ENCODE peak calls at places on chromosomes 4 and X, in four cellular contexts. X is lower leg skin, L is bronchial epithelial cell, W is WERI-Rb-1. J is an unnamed sample.

GRCh38 chrX:11423362-11423818 is 130.2 kb downstream of the AMELX start:
- DNase-seq in X (no peak), L (peak; percentile 7), W (no peak), J (peak; percentile 30)

GRCh38 chrX:109732780-109733657 is at the start of gene ACSL4:
- DNase-seq in X (peak; percentile 96), L (peak; percentile 59), W (peak; percentile 81), J (peak; percentile 82)

GRCh38 chr4:141329174-141329569 is 108.5 kb downstream of the ZNF330 start:
- DNase-seq in X (no peak), L (peak; percentile 48), W (no peak), J (peak; percentile 93)

GRCh38 chr4:7890635-7891393 is 48.8 kb downstream of the AFAP1 start:
- DNase-seq in X (peak; percentile 79), L (peak; percentile 88), W (no peak), J (peak; percentile 82)

GRCh38 chr4:105145059-105145912 is 1.4 kb upstream of the TET2 start:
- DNase-seq in X (no peak), L (peak; percentile 73), W (no peak), J (no peak)

GRCh38 chr4:3766207-3766790 is at the start of gene ADRA2C:
- DNase-seq in X (no peak), L (no peak), W (peak; percentile 73), J (no peak)

GRCh38 chr4:52173470-52174055 is 122.5 kb downstream of the SPATA18 start:
- DNase-seq in X (no peak), L (no peak), W (no peak), J (peak; percentile 22)

GRCh38 chr4:107818301-107818910 is 6.3 kb upstream of the SGMS2 start:
- DNase-seq in X (no peak), L (peak; percentile 49), W (no peak), J (no peak)

GRCh38 chr4:73718375-73719373 is 21.7 kb upstream of the CXCL8 start:
- DNase-seq in X (no peak), L (peak; percentile 50), W (no peak), J (no peak)

GRCh38 chrX:133892337-133892736 is 93.1 kb downstream of the GPC3 start:
- DNase-seq in X (no peak), L (no peak), W (no peak), J (no peak)

GRCh38 chrX:101429934-101430333 is 21.9 kb downstream of the HNRNPH2 start:
- DNase-seq in X (no peak), L (peak; percentile 35), W (no peak), J (no peak)

GRCh38 chr4:8102831-8103230 is 55.8 kb downstream of the ABLIM2 start:
- DNase-seq in X (no peak), L (no peak), W (no peak), J (no peak)

GRCh38 chr4:152936446-152937279 is 540 bp downstream of the FHDC1 start:
- DNase-seq in X (peak; percentile 89), L (no peak), W (peak; percentile 62), J (peak; percentile 46)

DNA sequence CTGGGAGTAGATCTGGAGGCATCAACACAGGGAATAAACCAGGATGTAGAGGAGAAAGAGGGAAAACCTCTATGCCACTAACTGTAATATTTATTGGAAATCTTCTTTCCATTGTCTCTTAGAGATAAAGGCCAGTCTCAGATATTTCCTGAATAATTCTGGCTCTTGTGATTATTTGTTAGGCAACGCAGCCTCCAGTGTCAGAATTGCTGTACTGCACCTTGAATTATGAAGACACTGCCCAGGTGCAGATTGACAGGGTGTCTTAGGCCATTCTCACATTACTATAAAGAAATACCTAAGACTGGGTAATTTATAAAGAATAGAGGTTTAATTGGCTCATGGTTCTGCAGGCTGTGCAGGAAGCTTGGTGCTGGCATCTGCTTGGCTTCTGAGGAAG is 100.7 kb upstream of the ZDHHC15 start:
- DNase-seq in X (no peak), L (peak; percentile 0), W (no peak), J (no peak)
- TF ChIP-seq CTCF in X (no peak), L (peak; percentile 9), W (no peak), J (no peak)

GRCh38 chr4:5774416-5775056 is 63.5 kb downstream of the EVC start:
- DNase-seq in X (peak; percentile 67), L (no peak), W (peak; percentile 80), J (no peak)
- TF ChIP-seq CTCF in X (no peak), L (no peak), W (no peak), J (no peak)

DNA sequence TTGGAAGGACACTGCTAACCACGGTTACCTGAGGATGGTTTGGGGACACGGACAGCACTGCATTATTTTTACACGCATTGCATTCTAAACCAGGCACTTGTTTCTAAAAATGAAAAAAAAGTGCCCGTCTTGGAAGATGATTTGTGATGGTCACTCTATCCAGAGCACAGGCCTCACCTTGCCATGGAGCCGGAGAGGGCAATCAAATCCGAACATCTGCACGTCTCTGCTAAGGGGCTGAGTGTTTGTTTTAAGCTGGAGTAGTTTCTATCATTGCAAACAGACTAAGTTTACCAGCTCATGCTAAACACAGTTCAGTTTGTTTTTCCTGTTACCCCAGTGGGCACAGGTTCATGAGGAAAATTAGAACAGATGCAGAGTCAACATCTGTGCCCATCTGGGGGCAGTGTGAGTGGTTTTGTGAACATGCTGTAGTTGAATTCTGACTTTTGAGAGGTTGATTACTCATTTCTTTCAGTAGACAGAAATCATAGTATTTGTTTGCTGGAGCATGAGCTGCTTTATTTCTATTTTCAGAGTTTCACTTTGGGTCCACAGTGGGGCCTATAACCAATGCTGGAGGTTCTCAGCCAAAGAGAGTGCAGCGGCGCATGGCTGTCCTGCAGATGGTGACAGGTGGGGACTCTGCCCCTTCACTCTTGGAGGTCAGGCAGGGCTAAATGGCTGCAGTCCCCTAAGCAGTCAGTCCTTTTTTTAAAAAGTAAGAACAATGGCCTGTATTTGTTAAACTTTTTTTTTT is 65.4 kb upstream of the ENPP6 start:
- DNase-seq in X (no peak), L (no peak), W (no peak), J (no peak)
- TF ChIP-seq CTCF in X (no peak), L (no peak), W (no peak), J (no peak)

GRCh38 chr4:157303471-157303960 is 83.0 kb downstream of the GRIA2 start:
- DNase-seq in X (no peak), L (no peak), W (no peak), J (no peak)

GRCh38 chr4:157300678-157301077 is 80.2 kb downstream of the GRIA2 start:
- DNase-seq in X (no peak), L (no peak), W (no peak), J (no peak)

DNA sequence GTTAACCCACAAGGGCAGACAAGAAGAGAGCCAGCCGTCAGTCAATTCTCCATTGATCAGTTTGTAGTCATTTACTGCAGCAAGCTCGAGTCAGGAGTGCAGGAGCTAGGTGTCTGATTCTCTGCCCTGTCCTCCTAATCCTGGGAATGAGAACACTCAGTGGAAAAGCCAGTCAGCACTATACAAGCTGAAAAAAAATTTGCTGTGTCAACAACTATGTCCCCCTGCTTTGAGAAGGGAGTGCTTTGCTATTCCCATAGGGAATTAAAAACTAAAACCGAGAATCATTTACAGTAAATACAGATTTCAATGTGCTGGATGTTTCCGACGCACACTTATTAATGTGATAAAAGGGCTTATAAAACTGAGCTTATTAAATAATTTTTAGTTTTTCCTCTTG is 84.2 kb downstream of the GRIA2 start:
- DNase-seq in X (no peak), L (no peak), W (no peak), J (no peak)
- TF ChIP-seq CTCF in X (no peak), L (no peak), W (no peak), J (no peak)

DNA sequence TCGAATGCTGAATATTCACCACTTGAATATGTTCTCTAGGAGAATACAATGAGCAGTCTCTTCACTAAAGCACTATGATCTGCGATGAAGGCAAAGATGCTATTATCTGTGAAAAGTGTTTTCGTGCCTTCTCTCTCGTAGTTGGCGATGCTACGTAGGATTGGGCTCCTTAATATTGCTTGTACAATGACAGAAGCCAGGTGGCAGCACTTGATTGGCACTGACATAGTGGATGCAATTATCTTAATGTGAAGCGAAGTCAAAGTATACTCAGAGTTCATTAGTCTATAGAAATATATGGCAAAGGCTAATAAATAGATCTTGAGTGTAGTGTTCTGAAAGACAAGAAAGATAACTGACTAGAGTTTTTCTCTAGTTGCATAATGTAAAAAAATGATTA is 1135.7 kb upstream of the AGA start:
- DNase-seq in X (no peak), L (no peak), W (peak; percentile 18), J (peak; percentile 18)
- TF ChIP-seq CTCF in X (no peak), L (no peak), W (peak; percentile 37), J (no peak)

DNA sequence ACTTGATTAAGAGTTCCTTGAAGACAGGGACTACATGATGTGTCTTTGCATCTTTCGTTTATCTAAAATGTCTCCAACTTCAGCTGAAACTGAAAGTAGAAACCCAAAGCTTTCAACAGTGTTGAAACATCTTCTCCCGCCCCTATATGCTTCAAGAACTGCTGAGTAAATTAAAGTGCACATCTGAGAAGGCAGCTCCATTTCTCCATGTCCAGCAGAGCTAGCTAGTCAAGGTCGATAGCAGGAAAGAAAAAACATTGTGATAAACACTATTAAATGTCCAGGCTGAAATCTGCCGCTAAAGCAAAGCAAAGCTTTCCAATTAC is 185.6 kb upstream of the TBL1X start:
- DNase-seq in X (no peak), L (no peak), W (no peak), J (no peak)
- TF ChIP-seq CTCF in X (no peak), L (no peak), W (no peak), J (no peak)

DNA sequence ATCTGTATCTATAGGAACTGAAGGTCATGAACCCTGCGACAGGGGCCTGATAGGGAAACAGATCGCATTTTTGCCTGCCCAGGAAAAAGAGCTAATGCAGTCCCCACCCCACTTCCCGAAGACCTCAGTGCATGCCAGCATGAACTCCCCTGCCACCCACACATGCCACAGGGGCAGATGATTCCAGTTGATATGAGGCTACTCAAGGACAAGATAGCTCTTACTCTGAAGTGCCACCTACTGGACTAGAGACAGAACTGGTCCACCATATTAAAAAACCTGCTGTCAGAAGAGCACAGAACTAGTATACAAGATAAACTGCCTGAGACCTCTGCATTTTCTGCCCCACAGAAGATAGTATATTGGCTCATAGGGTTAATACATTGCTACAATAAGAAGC is 68.0 kb downstream of the YIPF7 start:
- DNase-seq in X (no peak), L (no peak), W (no peak), J (peak; percentile 24)
- TF ChIP-seq CTCF in X (no peak), L (no peak), W (peak; percentile 36), J (peak; percentile 21)

GRCh38 chr4:11497972-11498371 is 69.3 kb upstream of the HS3ST1 start:
- DNase-seq in X (no peak), L (peak; percentile 85), W (no peak), J (no peak)
- TF ChIP-seq CTCF in X (no peak), L (no peak), W (no peak), J (no peak)

J was measured in MCF 10A.